ENCODE peak calls at places on chromosomes 12 and 14, in nine cellular contexts. P, M, R, I, G, V, A, Z and K are unnamed samples.
A peak's percentile ranks its signal among the peaks of the same experiment; 100 is the strongest.

GRCh38 chr12:57229041-57229633 is 374 bp upstream of the SHMT2 start:
- DNase-seq in P (no peak), M (no peak), R (no peak), I (no peak), G (no peak), V (no peak), A (no peak), Z (no peak), K (no peak)

GRCh38 chr14:47186491-47186890 is 488.9 kb downstream of the MDGA2 start:
- DNase-seq in P (no peak), M (no peak), R (no peak), I (no peak), G (no peak), V (no peak), A (no peak), Z (no peak), K (no peak)

GRCh38 chr12:74984631-74985030 is 225.0 kb downstream of the KCNC2 start:
- DNase-seq in P (peak; percentile 36), M (no peak), R (no peak), I (no peak), G (no peak), V (no peak), A (no peak), Z (no peak), K (no peak)

GRCh38 chr14:72736348-72736747 is 157.6 kb downstream of the DPF3 start:
- DNase-seq in P (no peak), M (peak; percentile 21), R (peak; percentile 71), I (no peak), G (no peak), V (no peak), A (peak; percentile 13), Z (peak; percentile 11), K (no peak)

GRCh38 chr14:52694761-52695480 is 437 bp downstream of the ERO1A start:
- DNase-seq in P (no peak), M (peak; percentile 64), R (peak; percentile 63), I (no peak), G (peak; percentile 60), V (no peak), A (no peak), Z (peak; percentile 56), K (peak; percentile 28)

GRCh38 chr12:40634431-40635131 is 57.7 kb upstream of the CNTN1 start:
- DNase-seq in P (no peak), M (no peak), R (no peak), I (no peak), G (no peak), V (no peak), A (no peak), Z (no peak), K (no peak)

GRCh38 chr12:13596714-13597113 is 384.7 kb downstream of the GRIN2B start:
- DNase-seq in P (no peak), M (no peak), R (no peak), I (no peak), G (no peak), V (no peak), A (no peak), Z (no peak), K (no peak)

GRCh38 chr12:120381752-120382419 is 12.9 kb upstream of the MSI1 start:
- DNase-seq in P (no peak), M (no peak), R (no peak), I (no peak), G (no peak), V (no peak), A (no peak), Z (no peak), K (no peak)

GRCh38 chr14:50225067-50225973 is 6.1 kb downstream of the SOS2 start:
- DNase-seq in P (no peak), M (no peak), R (peak; percentile 16), I (no peak), G (no peak), V (no peak), A (no peak), Z (peak; percentile 11), K (no peak)

GRCh38 chr14:57382283-57382682 is 8.1 kb upstream of the NAA30 start:
- DNase-seq in P (no peak), M (no peak), R (no peak), I (no peak), G (no peak), V (no peak), A (no peak), Z (no peak), K (no peak)

GRCh38 chr14:80805136-80805535 is 136.4 kb downstream of the CEP128 start:
- DNase-seq in P (no peak), M (no peak), R (no peak), I (no peak), G (no peak), V (no peak), A (no peak), Z (no peak), K (no peak)

GRCh38 chr14:89304972-89305703 is 111.9 kb downstream of the FOXN3 start:
- DNase-seq in P (no peak), M (no peak), R (peak; percentile 42), I (peak; percentile 73), G (peak; percentile 65), V (no peak), A (no peak), Z (no peak), K (no peak)

GRCh38 chr14:104633276-104633861 is 28.8 kb upstream of the TMEM179 start:
- DNase-seq in P (no peak), M (no peak), R (peak; percentile 23), I (peak; percentile 68), G (no peak), V (no peak), A (no peak), Z (no peak), K (no peak)

GRCh38 chr12:122421815-122422737 is at the start of gene CLIP1:
- DNase-seq in P (peak; percentile 92), M (peak; percentile 72), R (peak; percentile 87), I (peak; percentile 82), G (no peak), V (peak; percentile 54), A (peak; percentile 83), Z (peak; percentile 84), K (peak; percentile 46)

GRCh38 chr14:60331201-60332045 is 82.4 kb downstream of the PPM1A start:
- DNase-seq in P (peak; percentile 91), M (peak; percentile 73), R (peak; percentile 73), I (no peak), G (peak; percentile 52), V (peak; percentile 23), A (no peak), Z (peak; percentile 96), K (peak; percentile 39)

GRCh38 chr14:99596772-99597171 is 7.2 kb downstream of the CCDC85C start:
- DNase-seq in P (no peak), M (no peak), R (no peak), I (no peak), G (no peak), V (no peak), A (no peak), Z (no peak), K (no peak)

GRCh38 chr12:105221588-105222325 is 14.2 kb downstream of the APPL2 start:
- DNase-seq in P (no peak), M (no peak), R (no peak), I (no peak), G (no peak), V (no peak), A (no peak), Z (peak; percentile 19), K (no peak)

GRCh38 chr12:105223358-105223840 is 12.6 kb downstream of the APPL2 start:
- DNase-seq in P (no peak), M (no peak), R (no peak), I (no peak), G (no peak), V (no peak), A (no peak), Z (no peak), K (no peak)

GRCh38 chr12:105220929-105221290 is 15.1 kb downstream of the APPL2 start:
- DNase-seq in P (no peak), M (peak; percentile 55), R (no peak), I (no peak), G (no peak), V (no peak), A (no peak), Z (no peak), K (no peak)

GRCh38 chr12:105222726-105223357 is 13.1 kb downstream of the APPL2 start:
- DNase-seq in P (no peak), M (no peak), R (no peak), I (no peak), G (no peak), V (no peak), A (no peak), Z (no peak), K (no peak)

DNA sequence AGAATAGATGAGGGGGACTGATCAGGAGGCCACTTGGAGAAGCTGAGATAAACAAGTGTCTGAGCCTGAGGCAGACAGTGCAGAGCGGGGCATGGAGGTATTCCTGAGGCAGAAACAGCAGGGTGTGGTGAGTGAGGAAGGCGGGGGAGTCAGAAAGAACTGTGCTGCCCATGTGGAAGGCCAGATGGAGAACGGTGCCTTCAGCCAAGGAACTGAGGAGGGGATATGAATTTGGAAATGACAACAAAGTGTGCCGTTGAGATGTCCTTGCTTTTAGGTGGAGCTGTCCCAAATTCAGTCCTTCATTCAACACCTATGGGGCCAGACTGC is 13.7 kb downstream of the APPL2 start:
- DNase-seq in P (no peak), M (no peak), R (no peak), I (no peak), G (no peak), V (no peak), A (no peak), Z (no peak), K (no peak)
- TF ChIP-seq POLR2AphosphoS5 in P (no peak), M (no peak), R (no peak), I (no peak), G (no peak), V (no peak), A (no peak), Z (no peak), K (no peak)

GRCh38 chr12:2963154-2963759 is 4.1 kb downstream of the TEAD4 start:
- DNase-seq in P (no peak), M (no peak), R (no peak), I (no peak), G (no peak), V (no peak), A (no peak), Z (peak; percentile 70), K (no peak)
- TF ChIP-seq POLR2AphosphoS5 in P (peak; percentile 25), M (no peak), R (no peak), I (no peak), G (no peak), V (no peak), A (no peak), Z (no peak), K (no peak)

DNA sequence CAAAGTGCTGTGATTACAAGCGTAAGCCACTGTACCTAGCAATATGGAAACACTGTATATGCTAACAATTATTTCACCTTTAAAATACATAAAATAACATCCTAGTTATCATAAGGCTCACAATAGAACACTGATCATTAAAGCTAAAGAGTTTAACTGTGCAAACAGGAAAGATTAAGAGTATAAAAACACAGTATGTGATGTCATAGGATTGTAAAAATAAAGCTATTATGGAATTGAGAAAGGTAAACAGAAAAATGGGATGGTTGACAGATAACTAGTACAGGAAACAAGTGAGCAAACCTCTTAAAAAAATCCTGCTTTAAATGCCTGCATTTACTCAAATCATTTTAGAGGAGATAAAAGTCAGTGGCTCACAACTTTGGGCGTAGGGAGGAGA is 10.8 kb upstream of the IPO8 start:
- DNase-seq in P (no peak), M (no peak), R (no peak), I (no peak), G (no peak), V (no peak), A (no peak), Z (no peak), K (no peak)
- TF ChIP-seq POLR2AphosphoS5 in P (no peak), M (no peak), R (no peak), I (no peak), G (no peak), V (no peak), A (no peak), Z (no peak), K (no peak)

GRCh38 chr12:108828774-108829173 is 28.6 kb downstream of the SSH1 start:
- DNase-seq in P (peak; percentile 9), M (no peak), R (no peak), I (no peak), G (no peak), V (no peak), A (no peak), Z (no peak), K (no peak)
- TF ChIP-seq POLR2AphosphoS5 in P (no peak), M (no peak), R (no peak), I (no peak), G (no peak), V (no peak), A (no peak), Z (no peak), K (no peak)